ENCODE peak calls at places on chromosomes 13 and 19, in ten cellular contexts. T is PC-9; L is CD8-positive, alpha-beta T cell; G is psoas muscle; Z is fibroblast of mammary gland; I is OCI-LY7; A is CD4-positive, alpha-beta T cell; X is cardiac fibroblast; D is lower leg skin; P is uterus. F is an unnamed sample.

GRCh38 chr13:80389073-80390038 is 48.4 kb upstream of the SPRY2 start:
- DNase-seq in D (no peak), X (no peak), P (no peak), T (no peak), L (no peak), Z (peak), A (no peak), I (no peak), G (no peak), F (no peak)

GRCh38 chr19:55667511-55667910 is 7.5 kb upstream of the EPN1 start:
- DNase-seq in L (no peak), G (no peak), A (no peak), Z (no peak), I (no peak), P (no peak), X (no peak), D (no peak), T (no peak), F (no peak)

GRCh38 chr19:34365463-34366401 is 736 bp downstream of the GPI start:
- DNase-seq in L (peak), G (peak), P (peak), X (peak), T (no peak), A (no peak), Z (peak), D (no peak), I (peak), F (no peak)

GRCh38 chr19:44931541-44931940 is 10.5 kb upstream of the APOC4 start:
- DNase-seq in I (no peak), X (no peak), T (no peak), G (no peak), P (no peak), A (no peak), L (no peak), Z (no peak), D (no peak), F (no peak)

GRCh38 chr13:99260216-99260615 is 2.0 kb upstream of the GPR18 start:
- DNase-seq in A (no peak), D (no peak), X (no peak), T (no peak), L (no peak), P (no peak), G (no peak), Z (no peak), I (no peak), F (no peak)

GRCh38 chr13:97302611-97303010 is 80.5 kb downstream of the MBNL2 start:
- DNase-seq in D (no peak), G (no peak), X (no peak), I (no peak), Z (no peak), L (no peak), P (no peak), A (no peak), T (no peak), F (no peak)

GRCh38 chr13:32309312-32309711 is 5.9 kb downstream of the ZAR1L start:
- DNase-seq in L (no peak), G (no peak), P (no peak), X (no peak), I (peak), A (no peak), D (no peak), Z (no peak), T (no peak), F (no peak)

GRCh38 chr13:113327766-113328391 is 30.8 kb downstream of the LAMP1 start:
- DNase-seq in A (no peak), T (peak), X (no peak), I (no peak), D (no peak), G (peak), P (no peak), L (no peak), Z (no peak), F (no peak)

GRCh38 chr19:1166872-1167573 is 7.0 kb downstream of the SBNO2 start:
- DNase-seq in Z (no peak), X (no peak), D (no peak), I (no peak), L (no peak), A (no peak), G (peak), P (no peak), T (peak), F (no peak)

GRCh38 chr19:44955500-44956439 is 590 bp downstream of the CLPTM1 start:
- DNase-seq in L (no peak), Z (no peak), P (no peak), A (no peak), D (no peak), I (no peak), X (peak), T (no peak), G (no peak), F (no peak)

GRCh38 chr19:10797541-10798256 is 38.3 kb downstream of the TMED1 start:
- DNase-seq in A (peak), G (no peak), L (peak), X (peak), I (no peak), Z (no peak), T (no peak), P (no peak), D (no peak), F (peak)

GRCh38 chr13:31105020-31105800 is 56.5 kb downstream of the HSPH1 start:
- DNase-seq in X (no peak), P (no peak), L (no peak), I (no peak), G (no peak), T (no peak), Z (peak), D (no peak), A (no peak), F (no peak)

GRCh38 chr13:100887729-100888151 is 213.1 kb upstream of the TMTC4 start:
- DNase-seq in P (no peak), I (no peak), D (no peak), G (no peak), X (peak), L (no peak), T (peak), A (no peak), Z (peak), F (no peak)

GRCh38 chr13:114124921-114125320 is 7.5 kb downstream of the RASA3 start:
- DNase-seq in T (no peak), L (peak), I (no peak), X (peak), P (no peak), A (no peak), D (no peak), G (peak), Z (peak), F (peak)

DNA sequence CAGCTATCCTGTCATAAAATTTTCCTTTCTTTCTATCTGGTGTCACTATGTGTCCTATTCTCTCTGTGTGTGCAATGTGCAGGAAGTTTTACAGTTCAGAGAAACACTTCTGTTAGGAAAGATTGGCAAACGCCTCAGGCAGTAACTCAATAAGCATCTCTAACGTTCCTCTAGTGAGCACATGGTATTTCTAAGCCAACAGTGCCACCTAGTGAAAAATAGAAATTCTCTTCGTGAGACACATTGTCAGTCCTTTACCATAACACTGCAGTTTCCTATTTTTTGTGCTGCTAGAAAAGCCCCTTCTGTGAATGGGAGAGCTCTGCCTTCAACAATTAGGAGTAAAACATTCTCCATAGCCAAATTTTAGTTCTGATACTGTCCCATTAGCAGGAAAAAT is 50.7 kb downstream of the ZNF723 start:
- DNase-seq in I (peak), D (no peak), L (no peak), P (no peak), X (peak), A (no peak), T (peak), G (no peak), Z (peak), F (no peak)
- TF ChIP-seq CTCF in I (peak), D (no peak), L (no peak), P (peak), X (peak), A (no peak), T (peak), G (peak), Z (no peak), F (no peak)

DNA sequence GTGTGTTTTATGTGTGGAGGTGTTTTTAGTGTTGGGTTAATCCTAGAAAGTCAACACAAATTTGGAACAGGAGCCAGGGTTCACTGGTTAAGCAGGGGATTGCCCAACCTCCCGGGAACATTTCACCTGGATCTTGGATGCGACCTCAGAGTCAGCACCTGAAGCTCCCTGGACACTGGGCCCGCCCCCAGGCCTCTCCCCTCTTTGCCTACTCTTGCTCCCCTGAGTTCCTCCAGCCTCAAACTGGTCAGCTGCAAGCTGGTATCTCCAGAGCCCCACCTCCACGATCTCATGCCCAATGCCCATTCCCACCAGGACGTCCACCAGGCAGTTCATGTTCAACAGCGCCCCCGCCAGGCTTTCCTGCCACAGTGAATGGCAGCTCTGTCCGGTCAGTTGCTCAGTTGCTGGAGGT is 9.7 kb downstream of the HSD17B14 start:
- DNase-seq in P (no peak), L (no peak), T (no peak), G (no peak), I (no peak), X (no peak), D (no peak), Z (no peak), A (no peak), F (no peak)
- TF ChIP-seq CTCF in P (no peak), L (no peak), T (peak), G (no peak), I (peak), X (peak), D (no peak), Z (peak), A (no peak), F (no peak)

GRCh38 chr19:12806242-12807131 is at the start of gene RNASEH2A:
- DNase-seq in P (peak), D (peak), L (peak), X (peak), Z (peak), A (peak), G (peak), I (peak), T (peak), F (peak)
- TF ChIP-seq CTCF in P (no peak), D (no peak), L (no peak), X (no peak), Z (no peak), A (no peak), G (no peak), I (no peak), T (no peak), F (no peak)

GRCh38 chr13:44876782-44877324 is 112.4 kb downstream of the NUFIP1 start:
- DNase-seq in X (peak), Z (peak), A (no peak), I (no peak), T (no peak), L (no peak), P (no peak), G (no peak), D (no peak), F (no peak)
- TF ChIP-seq CTCF in X (peak), Z (peak), A (no peak), I (peak), T (peak), L (no peak), P (no peak), G (no peak), D (no peak), F (no peak)

GRCh38 chr19:17005000-17005399 is 21.6 kb downstream of the CPAMD8 start:
- DNase-seq in P (no peak), L (no peak), I (peak), A (no peak), D (no peak), X (no peak), Z (no peak), G (no peak), T (no peak), F (no peak)
- TF ChIP-seq CTCF in P (no peak), L (no peak), I (peak), A (no peak), D (no peak), X (no peak), Z (no peak), G (no peak), T (peak), F (no peak)

GRCh38 chr19:18074192-18074591 is 12.5 kb downstream of the IL12RB1 start:
- DNase-seq in I (no peak), D (no peak), L (no peak), T (no peak), G (no peak), Z (no peak), P (no peak), X (no peak), A (no peak), F (no peak)
- TF ChIP-seq CTCF in I (peak), D (no peak), L (no peak), T (no peak), G (no peak), Z (no peak), P (no peak), X (no peak), A (no peak), F (no peak)

DNA sequence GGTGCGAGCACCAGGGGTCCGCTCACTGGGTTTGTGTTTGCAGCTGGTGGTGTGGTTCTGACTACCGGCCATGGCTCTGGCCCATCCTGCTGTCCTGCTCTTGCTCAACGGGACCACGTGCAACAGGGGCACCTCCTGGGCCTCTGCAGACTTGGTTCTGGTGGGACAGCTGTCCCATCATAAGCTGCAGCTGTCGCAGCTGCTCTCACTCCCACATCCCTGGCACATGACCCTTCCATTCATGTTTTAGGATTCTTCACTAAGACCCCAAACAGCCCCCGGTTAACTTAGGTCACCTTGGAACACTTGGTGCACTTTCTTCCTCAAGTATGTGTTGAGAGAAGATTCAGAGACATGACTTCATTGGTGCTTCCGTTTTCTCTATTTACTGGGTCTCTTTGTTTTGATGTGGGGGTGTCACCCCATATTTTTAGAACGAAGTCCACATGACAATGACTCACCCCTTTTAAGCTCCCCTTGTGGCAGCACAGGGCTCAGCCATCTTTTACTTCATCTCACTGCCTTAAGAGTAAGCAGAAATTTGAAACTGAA is 68.4 kb upstream of the ARHGEF7 start:
- DNase-seq in X (peak), D (no peak), G (peak), L (no peak), P (no peak), T (no peak), A (no peak), I (no peak), Z (peak), F (peak)
- TF ChIP-seq CTCF in X (peak), D (no peak), G (peak), L (no peak), P (no peak), T (no peak), A (no peak), I (peak), Z (peak), F (no peak)

GRCh38 chr19:2334986-2335846 is 6.7 kb downstream of the SPPL2B start:
- DNase-seq in T (no peak), I (no peak), X (no peak), Z (no peak), D (no peak), A (no peak), G (no peak), P (no peak), L (no peak), F (no peak)

GRCh38 chr19:2332341-2333026 is 4.0 kb downstream of the SPPL2B start:
- DNase-seq in G (peak), P (no peak), Z (no peak), D (no peak), X (no peak), A (peak), T (no peak), L (peak), I (peak), F (peak)

GRCh38 chr19:2333027-2333806 is 4.7 kb downstream of the SPPL2B start:
- DNase-seq in T (no peak), Z (no peak), G (peak), X (no peak), P (no peak), D (no peak), A (no peak), I (peak), L (no peak), F (no peak)

GRCh38 chr19:2334426-2334825 is 5.9 kb downstream of the SPPL2B start:
- DNase-seq in D (no peak), G (no peak), X (no peak), A (no peak), T (no peak), I (no peak), L (no peak), P (no peak), Z (no peak), F (no peak)

DNA sequence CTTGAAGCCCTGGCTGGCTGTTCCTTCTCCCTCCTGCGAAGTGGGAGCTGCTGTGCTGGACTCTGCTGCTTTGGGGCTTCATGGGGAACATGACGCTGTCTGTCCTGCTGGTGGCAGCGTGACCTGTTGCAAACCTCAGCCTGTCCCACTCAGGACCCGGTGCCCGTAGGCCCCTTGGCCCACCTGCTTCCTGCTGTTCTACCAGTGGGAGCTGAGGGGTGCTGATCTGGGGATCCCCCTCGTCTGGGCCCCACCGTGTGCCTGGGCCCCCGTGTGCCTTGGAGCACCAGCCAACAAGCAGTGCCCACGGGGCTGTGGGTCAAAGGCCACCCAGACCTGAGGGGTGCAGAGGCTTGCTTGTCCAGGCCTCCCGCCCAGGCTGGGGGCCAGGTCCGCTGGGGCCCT is 5.3 kb downstream of the SPPL2B start:
- DNase-seq in P (no peak), G (no peak), Z (no peak), A (no peak), L (no peak), X (no peak), D (no peak), T (no peak), I (no peak), F (no peak)
- TF ChIP-seq CTCF in P (no peak), G (no peak), Z (no peak), A (no peak), L (no peak), X (no peak), D (no peak), T (no peak), I (no peak), F (no peak)

DNA sequence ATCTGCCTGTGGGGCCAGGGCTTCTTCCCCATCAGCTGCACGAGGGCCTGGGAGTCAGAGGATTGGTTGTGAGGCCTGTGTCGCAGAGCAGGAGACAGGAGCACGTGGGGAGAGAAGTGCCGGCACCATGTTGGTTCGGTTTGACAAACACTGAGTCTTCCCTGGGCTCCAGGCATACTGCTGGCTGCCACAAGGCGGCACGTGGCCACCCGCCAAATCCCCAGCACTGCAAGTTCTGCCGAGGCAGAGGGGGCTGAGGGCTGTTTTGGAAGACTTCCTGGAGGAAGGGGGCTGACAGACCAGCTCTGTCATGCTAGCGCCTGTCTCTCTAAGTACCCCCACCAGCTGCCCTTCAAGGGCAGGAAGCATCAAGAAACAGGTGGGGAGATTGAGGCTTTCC is 9.5 kb downstream of the SHANK1 start:
- DNase-seq in G (peak), A (no peak), L (no peak), Z (no peak), D (no peak), I (no peak), T (no peak), P (no peak), X (no peak), F (no peak)
- TF ChIP-seq CTCF in G (no peak), A (no peak), L (no peak), Z (no peak), D (no peak), I (no peak), T (no peak), P (no peak), X (no peak), F (no peak)

GRCh38 chr13:48975101-48975925 is at the start of gene FNDC3A:
- DNase-seq in D (peak), P (peak), X (peak), I (peak), L (no peak), T (peak), G (peak), Z (peak), A (peak), F (peak)
- TF ChIP-seq CTCF in D (no peak), P (no peak), X (peak), I (peak), L (no peak), T (no peak), G (no peak), Z (peak), A (peak), F (no peak)